ENCODE peak calls at places on chromosomes 11 and 22, in ten cellular contexts. L, R, G, H, D, N, M, O, P and F are unnamed samples. For H3K4me1, the result is how much of the 10 kb centered on the place peaks cover.

GRCh38 chr11:67675058-67675747 is 780 bp upstream of the ALDH3B2 start:
- DNase-seq in G (no peak), H (no peak), R (no peak), O (no peak), P (no peak), N (no peak), D (no peak), M (no peak), L (no peak), F (no peak)

GRCh38 chr22:31136711-31137110 is 3.6 kb downstream of the PLA2G3 start:
- DNase-seq in H (no peak), D (no peak), G (no peak), N (no peak), M (no peak), R (peak), L (no peak), O (no peak), P (no peak), F (peak)

GRCh38 chr11:72091292-72091691 is 10.6 kb downstream of the LRRC51 start:
- DNase-seq in G (peak), O (no peak), D (no peak), H (no peak), M (peak), R (peak), P (no peak), N (peak), L (peak), F (peak)

GRCh38 chr11:61352038-61352437 is 9.6 kb downstream of the CYB561A3 start:
- DNase-seq in M (no peak), R (no peak), D (no peak), P (no peak), L (no peak), N (no peak), G (no peak), H (no peak), O (no peak), F (peak)

GRCh38 chr11:36455658-36456111 is 54.4 kb downstream of the TRAF6 start:
- DNase-seq in H (no peak), P (peak), D (no peak), O (no peak), M (peak), L (no peak), R (peak), G (peak), N (no peak), F (no peak)

GRCh38 chr11:45802531-45803317 is 2.2 kb upstream of the SLC35C1 start:
- DNase-seq in H (no peak), R (no peak), L (no peak), D (no peak), G (peak), P (no peak), N (no peak), O (no peak), M (no peak), F (peak)

GRCh38 chr11:82775736-82776346 is 42.2 kb upstream of the FAM181B start:
- DNase-seq in M (peak), G (no peak), L (no peak), N (peak), R (peak), P (no peak), H (peak), O (no peak), D (peak), F (no peak)

GRCh38 chr22:31933816-31934482 is 10.4 kb upstream of the YWHAH start:
- DNase-seq in D (no peak), M (no peak), O (no peak), P (no peak), R (no peak), H (no peak), G (no peak), N (no peak), L (no peak), F (peak)

GRCh38 chr11:9691865-9692264 is 28.0 kb downstream of the SWAP70 start:
- DNase-seq in N (no peak), M (no peak), R (no peak), H (peak), P (no peak), O (no peak), D (peak), G (no peak), L (no peak), F (no peak)

GRCh38 chr11:72848846-72849466 is 34.7 kb downstream of the ATG16L2 start:
- DNase-seq in D (peak), R (peak), H (no peak), O (no peak), P (no peak), L (no peak), M (peak), N (no peak), G (no peak), F (no peak)

GRCh38 chr11:47987781-47988180 is 7.4 kb downstream of the PTPRJ start:
- DNase-seq in H (no peak), O (no peak), N (no peak), L (no peak), R (no peak), G (peak), P (no peak), M (no peak), D (no peak), F (no peak)

GRCh38 chr11:9384535-9385287 is at the start of gene IPO7:
- DNase-seq in H (peak), R (peak), P (peak), M (peak), L (peak), D (peak), O (peak), G (peak), N (peak), F (peak)

GRCh38 chr22:40423882-40424640 is 53.7 kb downstream of the SGSM3 start:
- DNase-seq in R (no peak), H (no peak), N (no peak), G (no peak), P (no peak), D (no peak), O (no peak), L (peak), M (no peak), F (peak)
- H3K27ac ChIP-seq in R (no peak), H (no peak), N (no peak), G (no peak), P (no peak), D (no peak), O (no peak), L (no peak), M (peak), F (no peak)

DNA sequence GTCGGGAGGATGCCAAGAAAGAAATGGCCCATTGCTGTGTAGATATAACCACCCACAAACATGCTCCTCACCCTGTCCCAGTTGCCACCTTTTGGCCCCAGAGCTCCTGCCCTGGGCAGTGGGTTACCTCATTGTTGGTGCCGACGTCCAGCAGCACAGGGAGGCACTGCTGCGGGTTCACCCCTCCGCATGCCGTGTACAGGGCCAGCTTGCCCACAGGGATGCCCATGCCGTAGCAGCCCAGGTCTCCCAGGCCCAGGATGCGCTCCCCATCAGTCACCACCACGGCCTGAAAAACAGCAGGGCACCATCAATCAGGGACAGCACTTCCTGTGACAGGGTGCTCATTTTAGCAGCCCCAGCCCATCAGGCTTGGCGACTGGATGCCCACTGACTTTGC is 123.1 kb downstream of the CCDC81 start:
- DNase-seq in H (no peak), N (no peak), R (no peak), P (no peak), M (no peak), D (no peak), G (no peak), L (no peak), O (no peak), F (no peak)
- H3K4me1 ChIP-seq in H (under half), N (under half), R (under half), P (under half), M (under half), D (under half), G (under half), L (under half), O (under half), F (under half)

GRCh38 chr11:12377824-12378593 is 638 bp downstream of the PARVA start:
- DNase-seq in D (peak), G (peak), R (peak), P (peak), H (peak), N (peak), M (peak), L (peak), O (peak), F (no peak)
- TF ChIP-seq POLR2AphosphoS5 in D (no peak), G (peak), R (no peak), P (peak), H (peak), N (peak), M (peak), L (peak), O (peak), F (peak)

GRCh38 chr11:3169235-3169951 is 4.3 kb upstream of the OSBPL5 start:
- DNase-seq in M (peak), G (peak), P (peak), N (no peak), L (no peak), R (no peak), D (no peak), H (peak), O (no peak), F (peak)
- H3K27ac ChIP-seq in M (no peak), G (peak), P (peak), N (no peak), L (peak), R (no peak), D (peak), H (peak), O (peak), F (peak)

DNA sequence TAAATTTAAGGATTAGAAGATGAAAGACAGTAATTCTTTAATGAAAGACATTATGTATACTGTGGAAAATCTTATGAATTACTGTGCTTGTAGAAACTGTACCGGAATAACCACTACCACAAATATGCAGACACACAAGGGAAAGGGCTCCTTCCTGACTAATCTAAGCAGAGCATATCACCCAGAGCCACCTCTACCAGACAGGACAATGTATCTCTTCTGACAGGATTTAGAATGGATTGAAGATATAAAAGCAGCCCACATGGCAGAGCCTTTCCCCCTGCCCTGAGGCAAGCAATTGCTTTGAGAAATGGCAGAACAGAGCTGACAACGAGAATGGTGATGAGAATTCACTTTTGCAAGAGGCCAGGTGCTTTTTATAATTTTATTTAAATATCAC is 144.1 kb downstream of the NOX4 start:
- DNase-seq in D (no peak), L (no peak), M (no peak), P (no peak), N (no peak), G (no peak), O (no peak), R (peak), H (no peak), F (no peak)
- H3K4me1 ChIP-seq in D (under half), L (under half), M (under half), P (under half), N (under half), G (under half), O (under half), R (under half), H (under half), F (under half)

DNA sequence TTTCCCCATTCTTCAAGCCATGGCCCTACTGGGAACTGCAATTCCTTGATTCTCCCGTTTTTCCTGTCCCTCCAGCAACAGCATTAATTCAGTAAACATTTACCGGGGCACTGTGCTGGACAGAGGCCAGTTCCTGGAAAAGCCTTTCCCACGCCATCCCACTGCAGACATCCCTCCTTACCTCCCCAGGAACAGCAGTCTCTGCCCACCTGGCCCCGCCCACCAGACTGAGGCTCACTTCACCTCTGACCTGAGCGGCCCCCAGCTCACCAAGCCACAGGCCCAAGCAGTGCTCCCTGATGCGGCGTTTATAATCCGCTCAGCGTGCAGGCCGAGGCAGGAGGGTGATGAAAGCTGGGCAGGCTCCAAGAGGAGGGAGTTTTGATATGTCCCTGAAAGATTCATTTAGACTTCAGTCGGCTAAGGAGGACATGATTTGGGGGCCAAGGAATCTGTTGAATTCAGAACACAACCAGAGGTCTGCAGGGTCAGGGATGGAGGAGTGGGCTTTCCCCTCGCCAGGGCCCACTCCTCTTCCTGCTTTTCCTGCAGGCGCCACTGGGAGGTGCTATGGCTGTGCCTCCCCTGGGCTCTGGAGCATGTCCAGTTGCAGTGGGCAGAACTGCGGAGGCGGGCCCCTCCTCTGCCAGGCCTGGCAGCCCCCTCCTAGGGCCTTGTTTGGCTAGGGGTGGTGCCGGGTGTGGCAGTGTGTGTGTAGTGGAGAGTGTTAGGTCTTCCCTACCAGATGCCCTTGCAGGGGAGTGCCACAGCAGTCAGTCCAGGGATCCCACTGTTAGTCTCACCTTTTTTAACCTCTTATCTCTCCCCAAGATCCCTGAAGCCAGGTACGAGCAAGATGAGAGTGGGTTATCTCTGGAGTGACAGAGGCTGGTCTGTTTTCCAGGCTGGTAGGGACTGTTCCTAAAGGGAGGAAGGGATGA is 1.4 kb upstream of the TAGLN start:
- DNase-seq in P (no peak), G (peak), D (no peak), H (no peak), N (peak), R (peak), O (no peak), M (peak), L (no peak), F (no peak)
- TF ChIP-seq POLR2AphosphoS5 in P (no peak), G (peak), D (no peak), H (no peak), N (peak), R (no peak), O (peak), M (peak), L (no peak), F (peak)

DNA sequence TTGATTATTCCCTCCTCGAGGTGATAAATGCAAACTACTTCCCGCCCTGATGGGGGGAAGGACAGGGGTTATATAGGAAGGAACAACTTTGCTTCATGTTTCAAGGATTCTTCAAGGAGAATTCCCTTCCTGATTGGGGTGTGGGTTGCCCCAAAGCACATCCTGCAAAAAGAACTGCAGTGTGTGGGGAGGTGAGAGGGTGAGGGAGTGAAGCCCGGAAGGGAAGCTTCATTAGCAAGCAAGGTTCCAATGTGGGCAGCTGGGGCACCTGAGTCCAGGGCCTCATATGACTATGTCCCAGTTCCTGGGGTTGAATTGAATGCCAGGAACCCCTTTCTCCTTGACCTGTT is 326.0 kb downstream of the MN1 start:
- DNase-seq in M (no peak), N (no peak), G (no peak), L (no peak), R (no peak), O (no peak), D (no peak), H (no peak), P (no peak), F (no peak)
- H3K27ac ChIP-seq in M (peak), N (no peak), G (no peak), L (peak), R (peak), O (no peak), D (no peak), H (peak), P (no peak), F (no peak)

GRCh38 chr22:26670459-26670858 is 13.1 kb downstream of the MIAT start:
- DNase-seq in H (no peak), G (no peak), L (no peak), P (no peak), M (no peak), O (no peak), R (no peak), N (no peak), D (no peak), F (peak)
- H3K4me1 ChIP-seq in H (under half), G (under half), L (under half), P (under half), M (under half), O (under half), R (under half), N (under half), D (under half), F (half or more)

DNA sequence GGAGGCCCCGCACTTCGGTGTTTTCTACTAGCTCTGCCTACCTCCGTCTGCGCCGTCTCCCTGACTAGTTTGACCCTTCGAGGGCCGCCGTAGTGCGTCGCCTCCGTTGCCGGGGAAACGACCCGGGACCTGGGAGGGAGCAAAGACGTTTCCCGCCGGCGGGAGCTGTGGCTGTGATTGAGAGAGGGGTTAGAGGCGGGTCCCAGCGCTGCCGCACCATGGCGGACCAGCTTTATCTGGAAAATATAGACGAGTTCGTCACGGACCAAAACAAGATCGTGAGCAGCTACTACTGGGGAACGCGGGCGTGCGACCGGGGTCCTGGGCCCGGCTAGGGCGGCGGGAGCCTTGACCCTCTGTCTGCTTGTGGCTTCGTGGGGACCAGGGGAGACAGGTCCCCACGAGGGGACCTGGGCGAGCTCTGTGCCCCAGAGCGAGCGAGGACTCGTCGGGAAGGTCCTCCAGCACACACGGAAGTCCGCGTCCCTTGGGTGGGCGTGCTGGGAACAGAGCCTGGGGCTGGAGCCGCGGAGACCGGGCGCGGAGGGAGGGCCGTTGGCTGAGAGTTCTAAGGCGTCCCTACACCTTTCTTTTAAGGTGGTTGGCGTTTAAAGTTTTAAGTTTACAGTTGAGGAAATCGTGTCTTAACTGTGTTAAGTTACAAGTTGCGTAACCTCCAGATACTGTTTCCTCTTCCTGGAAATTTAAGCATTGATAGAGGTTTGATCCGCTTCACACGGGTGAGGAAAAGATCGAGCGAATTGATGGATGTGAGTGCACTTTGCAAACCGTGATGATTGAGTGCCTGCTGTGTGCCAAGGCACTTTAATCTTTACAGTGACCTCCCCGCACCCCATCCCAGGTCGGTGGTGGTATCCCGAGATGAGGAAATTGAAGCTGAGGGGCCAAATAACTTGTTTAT is at the start of gene POLD3:
- DNase-seq in O (peak), M (peak), R (peak), N (peak), G (peak), D (peak), P (peak), L (peak), H (peak), F (peak)
- TF ChIP-seq POLR2AphosphoS5 in O (peak), M (peak), R (peak), N (peak), G (peak), D (peak), P (peak), L (peak), H (peak), F (peak)

DNA sequence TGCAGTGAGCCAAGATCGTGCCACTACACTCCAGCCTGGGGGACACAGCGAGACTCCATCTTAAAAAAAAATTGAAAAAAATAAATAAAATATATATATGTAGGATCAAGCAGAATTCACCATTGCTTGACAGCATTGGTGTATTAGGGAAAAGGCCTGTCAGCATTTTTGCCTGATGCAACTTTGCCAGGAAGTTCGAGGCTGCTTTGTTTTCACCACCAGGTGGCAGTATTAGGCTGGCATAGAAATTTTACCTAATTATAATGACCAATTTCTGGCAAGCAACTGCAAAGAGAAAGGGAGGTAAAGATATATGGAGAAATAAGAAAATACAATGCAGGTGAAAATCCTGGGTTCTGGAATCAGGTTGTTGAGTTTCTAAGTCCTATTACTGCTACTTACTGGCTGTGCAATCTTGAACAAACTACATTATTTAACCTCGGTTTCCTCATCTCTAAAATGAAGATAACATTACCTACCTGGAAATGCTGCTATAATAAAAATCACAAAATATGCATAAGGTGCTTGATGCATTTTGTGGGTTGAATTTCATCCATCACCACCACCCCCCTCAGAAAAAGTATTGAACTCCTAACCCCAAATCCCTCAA is 24.7 kb downstream of the LAYN start:
- DNase-seq in R (peak), D (peak), O (no peak), M (peak), G (peak), L (peak), H (peak), P (peak), N (no peak), F (no peak)
- H3K27ac ChIP-seq in R (peak), D (peak), O (no peak), M (peak), G (no peak), L (no peak), H (no peak), P (no peak), N (no peak), F (no peak)